ENCODE peak calls at places on chromosome 2, in four cellular contexts. A, Z, W and K are unnamed samples.
A peak's percentile ranks its signal among the peaks of the same experiment; 100 is the strongest.

GRCh38 chr2:191657977-191658376 is 20.0 kb upstream of the NABP1 start:
- DNase-seq in W (no peak), Z (no peak), A (no peak), K (no peak)

GRCh38 chr2:70301344-70302194 is at the start of gene FAM136A:
- DNase-seq in A (peak; percentile 40), W (peak; percentile 98), Z (peak; percentile 87), K (peak; percentile 83)

GRCh38 chr2:239303711-239304532 is 96.9 kb downstream of the HDAC4 start:
- DNase-seq in Z (no peak), W (no peak), A (no peak), K (no peak)

GRCh38 chr2:141393214-141393545 is 737.6 kb downstream of the LRP1B start:
- DNase-seq in Z (no peak), W (no peak), A (no peak), K (no peak)

GRCh38 chr2:231646471-231646870 is 53.8 kb downstream of the TEX44 start:
- DNase-seq in Z (no peak), W (no peak), A (no peak), K (no peak)

GRCh38 chr2:136207030-136207623 is 89.2 kb upstream of the CXCR4 start:
- DNase-seq in A (peak; percentile 68), W (no peak), Z (no peak), K (no peak)

GRCh38 chr2:177143444-177143843 is 69.2 kb upstream of the HNRNPA3 start:
- DNase-seq in Z (no peak), W (no peak), A (no peak), K (no peak)

GRCh38 chr2:202716114-202716718 is 81.4 kb downstream of the FAM117B start:
- DNase-seq in A (no peak), Z (no peak), W (no peak), K (no peak)

GRCh38 chr2:119696494-119697030 is 17.6 kb downstream of the TMEM177 start:
- DNase-seq in Z (no peak), W (no peak), A (no peak), K (no peak)

GRCh38 chr2:46780801-46781445 is 134.7 kb downstream of the MCFD2 start:
- DNase-seq in A (no peak), Z (peak; percentile 80), W (peak; percentile 73), K (peak; percentile 8)

GRCh38 chr2:190766581-190766980 is 114.0 kb upstream of the GLS start:
- DNase-seq in Z (no peak), A (no peak), W (no peak), K (no peak)

GRCh38 chr2:81987370-81987769 is 1682.8 kb upstream of the LRRTM1 start:
- DNase-seq in W (no peak), Z (no peak), A (no peak), K (no peak)

GRCh38 chr2:147610491-147611050 is 234.3 kb upstream of the ACVR2A start:
- DNase-seq in Z (no peak), W (no peak), A (no peak), K (no peak)

GRCh38 chr2:203240491-203240890 is 1.7 kb downstream of the CYP20A1 start:
- DNase-seq in W (peak; percentile 11), Z (no peak), A (no peak), K (no peak)

GRCh38 chr2:200377774-200378336 is 71.4 kb downstream of the SPATS2L start:
- DNase-seq in Z (peak; percentile 23), A (no peak), W (no peak), K (no peak)

GRCh38 chr2:227106845-227107759 is 56.9 kb downstream of the COL4A4 start:
- DNase-seq in W (peak; percentile 65), A (no peak), Z (peak; percentile 73), K (peak; percentile 68)

GRCh38 chr2:218429951-218430692 is 11.2 kb downstream of the VIL1 start:
- DNase-seq in A (no peak), Z (no peak), W (no peak), K (no peak)

GRCh38 chr2:203656522-203657287 is 49.7 kb upstream of the CD28 start:
- DNase-seq in Z (peak; percentile 98), A (no peak), W (no peak), K (no peak)

GRCh38 chr2:194319222-194319992 is 1337.6 kb upstream of the SLC39A10 start:
- DNase-seq in A (no peak), Z (peak; percentile 30), W (no peak), K (no peak)

GRCh38 chr2:76640905-76641304 is 881.3 kb downstream of the LRRTM4 start:
- DNase-seq in W (no peak), Z (no peak), A (no peak), K (no peak)

GRCh38 chr2:161068670-161069069 is 91.6 kb upstream of the TANK start:
- DNase-seq in W (no peak), Z (no peak), A (no peak), K (no peak)
- TF ChIP-seq ZNF274 in W (no peak), Z (no peak), A (no peak), K (no peak)

DNA sequence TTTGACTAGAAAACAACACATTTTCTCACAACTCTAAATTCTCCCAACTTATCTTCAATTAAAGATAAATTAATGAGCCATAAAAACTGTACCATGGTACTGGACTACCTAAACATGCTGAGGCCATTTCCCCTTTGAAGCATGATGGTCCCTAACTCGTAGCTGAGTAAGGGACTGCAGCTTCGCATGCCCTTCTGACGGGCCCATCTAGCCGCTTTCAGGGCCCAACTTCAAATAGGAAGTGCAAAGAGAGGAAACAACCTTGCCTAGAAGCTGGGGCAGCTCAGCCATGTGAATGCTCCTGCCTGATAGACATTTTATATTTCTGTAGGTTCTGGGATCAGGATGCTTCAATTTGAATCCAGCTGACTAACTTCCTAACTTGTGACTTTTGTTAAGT is 72.4 kb downstream of the ZEB2 start:
- DNase-seq in A (no peak), W (no peak), Z (no peak), K (no peak)
- H3K4me1 ChIP-seq in A (no peaks in the 10 kb centered on the region), W (peaks cover 30% of the 10 kb centered on the region), Z (no peaks in the 10 kb centered on the region), K (peaks cover 4% of the 10 kb centered on the region)

DNA sequence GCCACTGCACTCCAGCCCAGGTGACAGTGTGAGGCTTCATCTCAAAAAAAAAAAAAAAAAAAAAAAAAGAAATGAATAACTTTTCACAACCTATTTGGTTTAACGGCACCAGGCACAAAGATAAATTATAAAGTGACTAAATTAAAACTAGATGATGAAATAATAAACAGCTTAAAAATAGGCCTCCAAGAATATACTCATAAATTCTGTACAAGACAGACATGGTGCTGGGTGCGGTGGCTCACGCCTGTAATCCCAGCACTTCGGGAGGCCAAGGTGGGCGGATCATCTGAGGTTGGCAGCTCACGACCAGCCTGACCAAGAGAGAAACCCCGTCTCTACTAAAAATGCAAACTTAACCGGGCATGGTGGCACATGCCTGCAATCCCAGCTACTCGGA is 19.7 kb downstream of the USP34 start:
- DNase-seq in W (no peak), Z (no peak), A (no peak), K (no peak)
- TF ChIP-seq SUZ12 in W (no peak), Z (no peak), A (no peak), K (no peak)

GRCh38 chr2:213122730-213123129 is 28.7 kb downstream of the IKZF2 start:
- DNase-seq in W (no peak), A (no peak), Z (no peak), K (no peak)
- TF ChIP-seq ZNF274 in W (no peak), A (no peak), Z (no peak), K (no peak)

GRCh38 chr2:201413552-201413951 is 37.7 kb downstream of the TRAK2 start:
- DNase-seq in W (no peak), Z (no peak), A (no peak), K (no peak)
- H3K4me1 ChIP-seq in W (no peaks in the 10 kb centered on the region), Z (peaks cover 8% of the 10 kb centered on the region), A (peaks cover 19% of the 10 kb centered on the region), K (no peaks in the 10 kb centered on the region)

DNA sequence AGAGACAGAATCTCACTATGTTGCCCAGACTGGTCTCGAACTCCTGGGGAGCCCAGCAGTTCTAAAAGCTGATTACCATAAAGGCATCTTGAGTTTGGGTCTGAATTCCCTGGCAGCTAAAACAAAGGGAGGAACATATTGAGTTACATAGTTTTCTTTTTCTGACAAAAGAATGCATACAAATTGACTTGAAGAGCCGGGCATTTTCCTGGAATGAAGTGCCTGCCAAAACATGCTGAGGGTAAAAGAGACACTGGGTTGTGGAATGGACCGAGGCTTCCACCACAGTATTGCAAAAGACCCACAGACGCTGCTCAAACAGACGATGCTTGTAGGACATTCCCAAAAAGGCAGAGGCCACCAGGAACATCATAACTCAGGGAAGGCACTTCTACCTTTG is 35.1 kb upstream of the ROCK2 start:
- DNase-seq in Z (no peak), W (no peak), A (no peak), K (no peak)
- TF ChIP-seq SUZ12 in Z (no peak), W (no peak), A (no peak), K (no peak)

DNA sequence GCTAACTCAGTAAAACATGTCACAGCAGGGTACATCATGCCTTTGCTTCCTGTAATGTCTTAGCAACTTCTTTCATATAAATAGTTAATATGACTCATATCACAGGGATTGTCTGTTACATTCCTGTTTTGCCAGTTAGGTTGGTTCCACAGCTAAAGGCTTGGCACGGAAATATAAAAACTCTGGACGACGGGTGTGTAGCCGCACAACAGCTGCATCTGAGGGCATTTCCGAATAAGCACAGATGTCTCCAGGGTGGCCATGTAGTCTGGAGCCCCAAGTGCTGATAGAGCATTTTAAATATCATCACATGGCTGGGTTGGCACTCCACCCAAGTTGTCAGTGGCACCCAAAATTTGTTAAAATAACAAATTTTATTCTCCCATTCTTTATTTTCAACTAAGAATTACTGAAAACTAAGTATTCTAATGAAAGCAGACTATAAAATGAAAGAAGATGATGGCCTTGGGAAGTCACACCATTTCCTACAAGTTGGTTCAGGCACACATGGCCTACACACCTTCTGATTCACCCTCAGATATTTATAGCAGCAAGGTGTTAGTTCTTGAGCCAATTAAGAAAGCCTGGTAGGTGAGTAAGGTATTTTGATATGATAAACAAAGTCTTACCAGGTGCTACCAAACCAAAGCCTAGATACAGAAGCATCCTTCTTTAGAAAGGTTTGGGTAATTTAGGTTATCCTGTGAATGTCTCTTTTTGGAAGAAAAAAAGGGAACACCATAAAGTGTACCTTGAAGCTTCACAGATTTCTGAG is 61.8 kb upstream of the STK17B start:
- DNase-seq in W (no peak), Z (no peak), A (no peak), K (no peak)
- TF ChIP-seq ZNF274 in W (no peak), Z (no peak), A (no peak), K (no peak)

GRCh38 chr2:30235859-30236535 is 4.7 kb downstream of the LBH start:
- DNase-seq in A (no peak), Z (no peak), W (no peak), K (no peak)
- H3K4me1 ChIP-seq in A (peaks cover 35% of the 10 kb centered on the region), Z (no peaks in the 10 kb centered on the region), W (peaks cover 7% of the 10 kb centered on the region), K (peaks cover 7% of the 10 kb centered on the region)

DNA sequence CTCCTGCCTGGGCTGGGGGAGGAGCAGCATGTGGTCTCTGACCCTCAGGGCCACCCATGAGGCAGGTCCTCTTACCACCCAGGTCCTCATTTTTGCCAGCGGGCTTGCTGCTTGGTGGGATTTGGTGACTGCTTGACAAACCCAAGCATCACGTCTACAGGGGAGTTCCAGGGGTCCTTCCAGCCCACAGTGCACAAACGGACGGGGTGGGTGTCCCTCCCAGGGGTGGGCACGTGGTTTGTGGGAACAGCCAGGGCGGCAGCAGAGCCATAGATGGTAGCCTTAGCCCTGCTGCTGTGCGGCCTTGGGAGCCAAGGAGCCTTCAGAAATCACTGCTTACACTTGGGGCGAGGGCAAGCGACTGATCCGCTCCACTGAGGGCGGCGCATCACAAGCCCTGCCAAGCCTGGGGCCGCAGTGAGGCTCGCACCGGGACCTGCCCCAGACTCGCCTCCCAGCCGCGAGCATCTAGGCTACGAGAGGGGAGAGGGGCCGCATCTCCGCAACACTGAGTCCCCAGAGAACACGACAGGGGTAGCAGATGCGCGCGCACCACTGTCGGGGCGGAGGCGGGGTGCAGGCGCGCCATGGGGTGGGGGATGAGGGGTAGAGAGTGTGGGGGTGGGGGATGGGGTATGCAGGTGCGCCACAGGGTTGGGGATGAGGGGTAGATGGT is 36.9 kb downstream of the SNED1 start:
- DNase-seq in Z (no peak), W (peak; percentile 83), A (no peak), K (no peak)
- TF ChIP-seq SUZ12 in Z (no peak), W (no peak), A (no peak), K (no peak)